ENCODE peak calls at places on chromosomes 3 and 15, in six cellular contexts. One of them, this sample, is unnamed.

GRCh38 chr3:127264292-127264691 is 23.6 kb downstream of the PRR20G start:
- DNase-seq in WERI-Rb-1: no peak
- DNase-seq in pancreas: no peak
- DNase-seq in fibroblast of villous mesenchyme: no peak
- DNase-seq in cardiac fibroblast: peak
- DNase-seq in astrocyte of the spinal cord: no peak
- DNase-seq in this sample: no peak

GRCh38 chr3:187958432-187959003 is 195.4 kb upstream of the LPP start:
- DNase-seq in WERI-Rb-1: no peak
- DNase-seq in pancreas: no peak
- DNase-seq in fibroblast of villous mesenchyme: no peak
- DNase-seq in cardiac fibroblast: no peak
- DNase-seq in astrocyte of the spinal cord: no peak
- DNase-seq in this sample: no peak

GRCh38 chr3:81920805-81921204 is 159.4 kb upstream of the GBE1 start:
- DNase-seq in WERI-Rb-1: no peak
- DNase-seq in pancreas: no peak
- DNase-seq in fibroblast of villous mesenchyme: peak
- DNase-seq in cardiac fibroblast: peak
- DNase-seq in astrocyte of the spinal cord: no peak
- DNase-seq in this sample: no peak

GRCh38 chr15:100849021-100849831 is 30.4 kb upstream of the ALDH1A3 start:
- DNase-seq in WERI-Rb-1: no peak
- DNase-seq in pancreas: peak
- DNase-seq in fibroblast of villous mesenchyme: peak
- DNase-seq in cardiac fibroblast: peak
- DNase-seq in astrocyte of the spinal cord: peak
- DNase-seq in this sample: no peak

GRCh38 chr3:141570068-141570467 is 83.2 kb downstream of the RASA2 start:
- DNase-seq in WERI-Rb-1: no peak
- DNase-seq in pancreas: no peak
- DNase-seq in fibroblast of villous mesenchyme: no peak
- DNase-seq in cardiac fibroblast: no peak
- DNase-seq in astrocyte of the spinal cord: no peak
- DNase-seq in this sample: no peak

GRCh38 chr3:48039487-48040190 is 23.4 kb upstream of the MAP4 start:
- DNase-seq in WERI-Rb-1: no peak
- DNase-seq in pancreas: no peak
- DNase-seq in fibroblast of villous mesenchyme: peak
- DNase-seq in cardiac fibroblast: peak
- DNase-seq in astrocyte of the spinal cord: peak
- DNase-seq in this sample: peak

GRCh38 chr15:77528290-77528967 is 104.3 kb downstream of the LINGO1 start:
- DNase-seq in WERI-Rb-1: peak
- DNase-seq in pancreas: no peak
- DNase-seq in fibroblast of villous mesenchyme: no peak
- DNase-seq in cardiac fibroblast: no peak
- DNase-seq in astrocyte of the spinal cord: no peak
- DNase-seq in this sample: no peak

GRCh38 chr3:197454014-197454413 is 101.8 kb downstream of the BDH1 start:
- DNase-seq in WERI-Rb-1: peak
- DNase-seq in pancreas: no peak
- DNase-seq in fibroblast of villous mesenchyme: no peak
- DNase-seq in cardiac fibroblast: peak
- DNase-seq in astrocyte of the spinal cord: no peak
- DNase-seq in this sample: peak

GRCh38 chr3:48301814-48302194 is 31.7 kb downstream of the SPINK8 start:
- DNase-seq in WERI-Rb-1: no peak
- DNase-seq in pancreas: peak
- DNase-seq in fibroblast of villous mesenchyme: peak
- DNase-seq in cardiac fibroblast: peak
- DNase-seq in astrocyte of the spinal cord: no peak
- DNase-seq in this sample: peak

GRCh38 chr3:40864146-40864782 is 335.0 kb upstream of the CTNNB1 start:
- DNase-seq in WERI-Rb-1: no peak
- DNase-seq in pancreas: no peak
- DNase-seq in fibroblast of villous mesenchyme: no peak
- DNase-seq in cardiac fibroblast: no peak
- DNase-seq in astrocyte of the spinal cord: no peak
- DNase-seq in this sample: no peak

GRCh38 chr3:181707980-181708379 is 3.7 kb upstream of the SOX2 start:
- DNase-seq in WERI-Rb-1: no peak
- DNase-seq in pancreas: no peak
- DNase-seq in fibroblast of villous mesenchyme: no peak
- DNase-seq in cardiac fibroblast: no peak
- DNase-seq in astrocyte of the spinal cord: no peak
- DNase-seq in this sample: no peak

GRCh38 chr15:90942354-90943120 is 7.5 kb downstream of the UNC45A start:
- DNase-seq in WERI-Rb-1: no peak
- DNase-seq in pancreas: no peak
- DNase-seq in fibroblast of villous mesenchyme: no peak
- DNase-seq in cardiac fibroblast: no peak
- DNase-seq in astrocyte of the spinal cord: no peak
- DNase-seq in this sample: no peak

GRCh38 chr3:56700136-56700535 is 17.1 kb upstream of the TASOR start:
- DNase-seq in WERI-Rb-1: peak
- DNase-seq in pancreas: no peak
- DNase-seq in fibroblast of villous mesenchyme: no peak
- DNase-seq in cardiac fibroblast: no peak
- DNase-seq in astrocyte of the spinal cord: no peak
- DNase-seq in this sample: no peak

GRCh38 chr3:155325263-155325835 is 31.9 kb upstream of the STRIT1 start:
- DNase-seq in WERI-Rb-1: no peak
- DNase-seq in pancreas: no peak
- DNase-seq in fibroblast of villous mesenchyme: no peak
- DNase-seq in cardiac fibroblast: peak
- DNase-seq in astrocyte of the spinal cord: peak
- DNase-seq in this sample: peak
- H3K4me3 ChIP-seq in WERI-Rb-1: no peak
- H3K4me3 ChIP-seq in pancreas: no peak
- H3K4me3 ChIP-seq in fibroblast of villous mesenchyme: no peak
- H3K4me3 ChIP-seq in cardiac fibroblast: no peak
- H3K4me3 ChIP-seq in astrocyte of the spinal cord: no peak
- H3K4me3 ChIP-seq in this sample: peak

GRCh38 chr15:60375255-60375809 is 22.5 kb downstream of the ANXA2 start:
- DNase-seq in WERI-Rb-1: no peak
- DNase-seq in pancreas: no peak
- DNase-seq in fibroblast of villous mesenchyme: no peak
- DNase-seq in cardiac fibroblast: no peak
- DNase-seq in astrocyte of the spinal cord: no peak
- DNase-seq in this sample: no peak

GRCh38 chr15:60373745-60374144 is 24.0 kb downstream of the ANXA2 start:
- DNase-seq in WERI-Rb-1: no peak
- DNase-seq in pancreas: no peak
- DNase-seq in fibroblast of villous mesenchyme: no peak
- DNase-seq in cardiac fibroblast: no peak
- DNase-seq in astrocyte of the spinal cord: no peak
- DNase-seq in this sample: no peak

GRCh38 chr15:60373327-60373726 is 24.5 kb downstream of the ANXA2 start:
- DNase-seq in WERI-Rb-1: no peak
- DNase-seq in pancreas: no peak
- DNase-seq in fibroblast of villous mesenchyme: no peak
- DNase-seq in cardiac fibroblast: no peak
- DNase-seq in astrocyte of the spinal cord: no peak
- DNase-seq in this sample: no peak

GRCh38 chr15:60374209-60374608 is 23.6 kb downstream of the ANXA2 start:
- DNase-seq in WERI-Rb-1: no peak
- DNase-seq in pancreas: no peak
- DNase-seq in fibroblast of villous mesenchyme: no peak
- DNase-seq in cardiac fibroblast: no peak
- DNase-seq in astrocyte of the spinal cord: no peak
- DNase-seq in this sample: no peak

GRCh38 chr15:60374628-60375081 is 23.1 kb downstream of the ANXA2 start:
- DNase-seq in WERI-Rb-1: no peak
- DNase-seq in pancreas: no peak
- DNase-seq in fibroblast of villous mesenchyme: peak
- DNase-seq in cardiac fibroblast: peak
- DNase-seq in astrocyte of the spinal cord: peak
- DNase-seq in this sample: no peak
- TF ChIP-seq CTCF in WERI-Rb-1: no peak
- TF ChIP-seq CTCF in pancreas: no peak
- TF ChIP-seq CTCF in fibroblast of villous mesenchyme: no peak
- TF ChIP-seq CTCF in cardiac fibroblast: no peak
- TF ChIP-seq CTCF in astrocyte of the spinal cord: no peak
- TF ChIP-seq CTCF in this sample: no peak

GRCh38 chr3:173685471-173685870 is 287.9 kb downstream of the NLGN1 start:
- DNase-seq in WERI-Rb-1: no peak
- DNase-seq in pancreas: no peak
- DNase-seq in fibroblast of villous mesenchyme: no peak
- DNase-seq in cardiac fibroblast: no peak
- DNase-seq in astrocyte of the spinal cord: no peak
- DNase-seq in this sample: no peak
- H3K4me3 ChIP-seq in WERI-Rb-1: no peak
- H3K4me3 ChIP-seq in pancreas: no peak
- H3K4me3 ChIP-seq in fibroblast of villous mesenchyme: no peak
- H3K4me3 ChIP-seq in cardiac fibroblast: no peak
- H3K4me3 ChIP-seq in astrocyte of the spinal cord: no peak
- H3K4me3 ChIP-seq in this sample: no peak

GRCh38 chr3:108296239-108296638 is at the start of gene HHLA2:
- DNase-seq in WERI-Rb-1: no peak
- DNase-seq in pancreas: no peak
- DNase-seq in fibroblast of villous mesenchyme: no peak
- DNase-seq in cardiac fibroblast: no peak
- DNase-seq in astrocyte of the spinal cord: no peak
- DNase-seq in this sample: peak
- TF ChIP-seq CTCF in WERI-Rb-1: no peak
- TF ChIP-seq CTCF in pancreas: no peak
- TF ChIP-seq CTCF in fibroblast of villous mesenchyme: no peak
- TF ChIP-seq CTCF in cardiac fibroblast: no peak
- TF ChIP-seq CTCF in astrocyte of the spinal cord: no peak
- TF ChIP-seq CTCF in this sample: no peak

GRCh38 chr15:95842576-95842975 is 487.9 kb upstream of the NR2F2 start:
- DNase-seq in WERI-Rb-1: no peak
- DNase-seq in pancreas: no peak
- DNase-seq in fibroblast of villous mesenchyme: no peak
- DNase-seq in cardiac fibroblast: no peak
- DNase-seq in astrocyte of the spinal cord: no peak
- DNase-seq in this sample: no peak

GRCh38 chr15:95839367-95839782 is 491.1 kb upstream of the NR2F2 start:
- DNase-seq in WERI-Rb-1: no peak
- DNase-seq in pancreas: no peak
- DNase-seq in fibroblast of villous mesenchyme: peak
- DNase-seq in cardiac fibroblast: no peak
- DNase-seq in astrocyte of the spinal cord: no peak
- DNase-seq in this sample: peak

GRCh38 chr15:95840004-95840403 is 490.5 kb upstream of the NR2F2 start:
- DNase-seq in WERI-Rb-1: no peak
- DNase-seq in pancreas: no peak
- DNase-seq in fibroblast of villous mesenchyme: peak
- DNase-seq in cardiac fibroblast: peak
- DNase-seq in astrocyte of the spinal cord: peak
- DNase-seq in this sample: no peak

GRCh38 chr15:95845862-95846515 is 484.5 kb upstream of the NR2F2 start:
- DNase-seq in WERI-Rb-1: no peak
- DNase-seq in pancreas: no peak
- DNase-seq in fibroblast of villous mesenchyme: peak
- DNase-seq in cardiac fibroblast: peak
- DNase-seq in astrocyte of the spinal cord: peak
- DNase-seq in this sample: no peak

GRCh38 chr15:95843241-95843851 is 487.2 kb upstream of the NR2F2 start:
- DNase-seq in WERI-Rb-1: no peak
- DNase-seq in pancreas: no peak
- DNase-seq in fibroblast of villous mesenchyme: peak
- DNase-seq in cardiac fibroblast: peak
- DNase-seq in astrocyte of the spinal cord: peak
- DNase-seq in this sample: peak
- H3K4me3 ChIP-seq in WERI-Rb-1: no peak
- H3K4me3 ChIP-seq in pancreas: no peak
- H3K4me3 ChIP-seq in fibroblast of villous mesenchyme: no peak
- H3K4me3 ChIP-seq in cardiac fibroblast: no peak
- H3K4me3 ChIP-seq in astrocyte of the spinal cord: no peak
- H3K4me3 ChIP-seq in this sample: no peak

GRCh38 chr3:9059489-9060400 is 96.5 kb upstream of the RAD18 start:
- DNase-seq in WERI-Rb-1: no peak
- DNase-seq in pancreas: no peak
- DNase-seq in fibroblast of villous mesenchyme: no peak
- DNase-seq in cardiac fibroblast: no peak
- DNase-seq in astrocyte of the spinal cord: no peak
- DNase-seq in this sample: peak
- TF ChIP-seq CTCF in WERI-Rb-1: no peak
- TF ChIP-seq CTCF in pancreas: no peak
- TF ChIP-seq CTCF in fibroblast of villous mesenchyme: no peak
- TF ChIP-seq CTCF in cardiac fibroblast: no peak
- TF ChIP-seq CTCF in astrocyte of the spinal cord: no peak
- TF ChIP-seq CTCF in this sample: no peak

GRCh38 chr3:10843378-10843777 is 27.4 kb downstream of the SLC6A11 start:
- DNase-seq in WERI-Rb-1: no peak
- DNase-seq in pancreas: no peak
- DNase-seq in fibroblast of villous mesenchyme: no peak
- DNase-seq in cardiac fibroblast: no peak
- DNase-seq in astrocyte of the spinal cord: no peak
- DNase-seq in this sample: no peak

GRCh38 chr3:10845240-10845761 is 29.3 kb downstream of the SLC6A11 start:
- DNase-seq in WERI-Rb-1: no peak
- DNase-seq in pancreas: peak
- DNase-seq in fibroblast of villous mesenchyme: no peak
- DNase-seq in cardiac fibroblast: no peak
- DNase-seq in astrocyte of the spinal cord: no peak
- DNase-seq in this sample: no peak

GRCh38 chr3:10848261-10848660 is 32.2 kb downstream of the SLC6A11 start:
- DNase-seq in WERI-Rb-1: no peak
- DNase-seq in pancreas: no peak
- DNase-seq in fibroblast of villous mesenchyme: no peak
- DNase-seq in cardiac fibroblast: no peak
- DNase-seq in astrocyte of the spinal cord: no peak
- DNase-seq in this sample: peak

GRCh38 chr3:10846657-10846975 is 30.6 kb downstream of the SLC6A11 start:
- DNase-seq in WERI-Rb-1: no peak
- DNase-seq in pancreas: no peak
- DNase-seq in fibroblast of villous mesenchyme: no peak
- DNase-seq in cardiac fibroblast: no peak
- DNase-seq in astrocyte of the spinal cord: no peak
- DNase-seq in this sample: no peak

DNA sequence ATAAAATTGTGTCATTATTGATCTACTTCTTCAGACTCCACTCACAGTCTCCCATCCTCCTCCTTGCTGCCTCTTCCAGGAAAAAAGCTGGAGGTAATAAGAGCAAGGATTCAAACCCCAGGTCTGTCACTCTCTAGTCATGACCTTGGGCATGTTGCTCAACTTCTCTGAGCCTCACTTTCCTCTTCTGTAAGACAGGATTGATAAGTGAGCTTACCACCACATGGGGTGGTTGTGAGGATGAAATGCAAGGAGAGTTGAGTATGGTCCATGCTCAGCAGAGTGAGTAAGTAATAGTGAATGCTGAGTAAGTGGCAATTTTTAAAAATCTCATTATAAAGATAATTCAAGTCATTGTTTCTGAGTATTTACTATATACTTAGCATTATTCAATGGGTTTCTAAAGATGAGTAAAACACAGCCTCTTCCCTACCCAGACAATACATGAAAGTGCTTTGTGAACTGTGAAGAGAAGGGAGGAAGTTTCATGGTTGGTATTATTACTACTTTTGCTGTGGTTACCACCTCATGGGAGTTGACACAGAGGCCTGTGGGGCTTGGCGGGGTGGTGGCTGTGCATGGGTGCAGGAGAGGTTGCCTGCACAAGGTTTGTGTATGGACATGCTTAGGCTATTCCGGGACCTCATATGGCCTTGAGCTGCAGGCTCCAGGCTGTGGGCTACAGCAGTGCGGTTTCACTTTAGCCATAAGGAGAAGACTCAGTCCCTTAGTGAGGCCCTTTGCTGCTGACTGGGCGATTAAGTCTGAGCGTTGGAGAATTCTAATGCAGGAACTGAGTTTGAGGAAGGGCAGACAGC is 30.0 kb downstream of the SLC6A11 start:
- DNase-seq in WERI-Rb-1: no peak
- DNase-seq in pancreas: peak
- DNase-seq in fibroblast of villous mesenchyme: no peak
- DNase-seq in cardiac fibroblast: no peak
- DNase-seq in astrocyte of the spinal cord: no peak
- DNase-seq in this sample: peak
- H3K4me3 ChIP-seq in WERI-Rb-1: no peak
- H3K4me3 ChIP-seq in pancreas: no peak
- H3K4me3 ChIP-seq in fibroblast of villous mesenchyme: no peak
- H3K4me3 ChIP-seq in cardiac fibroblast: no peak
- H3K4me3 ChIP-seq in astrocyte of the spinal cord: no peak
- H3K4me3 ChIP-seq in this sample: no peak

This sample was measured in GM12865.